ENCODE peak calls at places on chromosome 2, in five cellular contexts. J is prostate gland, I is uterus, B is spleen, F is esophagus muscularis mucosa. W is an unnamed sample.

GRCh38 chr2:233865838-233866237 is 2.3 kb downstream of the MSL3B start:
- DNase-seq in J (no peak), I (no peak), B (no peak), F (no peak), W (no peak)

GRCh38 chr2:30361751-30362394 is 85.2 kb upstream of the LCLAT1 start:
- DNase-seq in J (no peak), I (no peak), B (no peak), F (no peak), W (no peak)

GRCh38 chr2:208001924-208002323 is 23.4 kb downstream of the PLEKHM3 start:
- DNase-seq in J (no peak), I (no peak), B (no peak), F (peak; percentile 21), W (no peak)

GRCh38 chr2:216519154-216519762 is 20.6 kb downstream of the RPL37A start:
- DNase-seq in J (peak; percentile 85), I (peak; percentile 89), B (no peak), F (no peak), W (peak; percentile 78)

GRCh38 chr2:5691659-5692529 is at the start of gene SOX11:
- DNase-seq in J (no peak), I (no peak), B (peak; percentile 69), F (peak; percentile 78), W (no peak)

GRCh38 chr2:182372661-182373060 is 54.2 kb downstream of the PDE1A start:
- DNase-seq in J (peak; percentile 36), I (peak; percentile 41), B (no peak), F (no peak), W (peak; percentile 23)

GRCh38 chr2:60465736-60466135 is 87.7 kb downstream of the BCL11A start:
- DNase-seq in J (no peak), I (no peak), B (no peak), F (no peak), W (no peak)

GRCh38 chr2:85308951-85309555 is 18.7 kb downstream of the TGOLN2 start:
- DNase-seq in J (no peak), I (peak; percentile 83), B (peak; percentile 85), F (no peak), W (peak; percentile 61)

GRCh38 chr2:118755362-118755761 is 92.1 kb downstream of the EN1 start:
- DNase-seq in J (no peak), I (no peak), B (no peak), F (no peak), W (no peak)

GRCh38 chr2:33126552-33126951 is 179.8 kb downstream of the LTBP1 start:
- DNase-seq in J (no peak), I (no peak), B (no peak), F (no peak), W (no peak)

GRCh38 chr2:134772493-134773169 is 53.8 kb upstream of the TMEM163 start:
- DNase-seq in J (no peak), I (no peak), B (no peak), F (peak; percentile 53), W (no peak)

GRCh38 chr2:38692636-38693318 is 26.9 kb downstream of the GALM start:
- DNase-seq in J (peak; percentile 33), I (no peak), B (no peak), F (no peak), W (no peak)

GRCh38 chr2:157325786-157326185 is at the start of gene ERMN:
- DNase-seq in J (no peak), I (no peak), B (no peak), F (no peak), W (no peak)
- H3K4me3 ChIP-seq in J (no peak within 1 kb of the TSS), I (no peak within 1 kb of the TSS), B (no peak within 1 kb of the TSS), F (no peak within 1 kb of the TSS), W (no peak within 1 kb of the TSS)

GRCh38 chr2:69695850-69696216 is 46.1 kb upstream of the ANXA4 start:
- DNase-seq in J (no peak), I (no peak), B (no peak), F (no peak), W (no peak)

GRCh38 chr2:69694894-69695849 is 46.8 kb upstream of the ANXA4 start:
- DNase-seq in J (no peak), I (peak; percentile 40), B (no peak), F (no peak), W (no peak)

GRCh38 chr2:69693059-69693458 is 48.9 kb upstream of the ANXA4 start:
- DNase-seq in J (no peak), I (no peak), B (no peak), F (no peak), W (no peak)

GRCh38 chr2:69692424-69692823 is 48.9 kb upstream of the AAK1 start:
- DNase-seq in J (no peak), I (no peak), B (no peak), F (no peak), W (no peak)

GRCh38 chr2:69693472-69694450 is 48.2 kb upstream of the ANXA4 start:
- DNase-seq in J (no peak), I (no peak), B (peak; percentile 86), F (no peak), W (peak; percentile 34)
- TF ChIP-seq CTCF in J (no peak), I (no peak), B (no peak), F (no peak), W (no peak)

DNA sequence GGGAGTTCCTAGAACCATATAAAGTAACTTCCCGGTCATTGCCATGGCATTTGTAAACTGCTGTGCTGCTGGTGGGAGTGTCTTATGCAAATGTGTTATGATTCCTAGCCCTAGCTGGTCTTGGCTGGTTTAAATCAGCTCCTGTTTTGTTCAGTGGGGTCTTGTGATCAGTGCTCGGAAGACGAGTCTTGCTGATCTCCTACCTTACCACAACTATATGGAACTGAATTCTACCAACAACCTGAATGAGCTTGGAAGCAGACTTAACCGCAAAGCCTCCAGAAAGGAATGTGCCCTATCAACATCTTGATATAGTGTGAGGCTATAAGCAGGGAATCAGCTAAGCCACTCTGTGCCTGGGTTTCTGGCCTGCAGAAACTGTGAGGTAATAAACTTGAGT is 33.5 kb downstream of the POLE4 start:
- DNase-seq in J (no peak), I (no peak), B (no peak), F (no peak), W (no peak)
- TF ChIP-seq POLR2A in J (no peak), I (no peak), B (no peak), F (no peak), W (no peak)

DNA sequence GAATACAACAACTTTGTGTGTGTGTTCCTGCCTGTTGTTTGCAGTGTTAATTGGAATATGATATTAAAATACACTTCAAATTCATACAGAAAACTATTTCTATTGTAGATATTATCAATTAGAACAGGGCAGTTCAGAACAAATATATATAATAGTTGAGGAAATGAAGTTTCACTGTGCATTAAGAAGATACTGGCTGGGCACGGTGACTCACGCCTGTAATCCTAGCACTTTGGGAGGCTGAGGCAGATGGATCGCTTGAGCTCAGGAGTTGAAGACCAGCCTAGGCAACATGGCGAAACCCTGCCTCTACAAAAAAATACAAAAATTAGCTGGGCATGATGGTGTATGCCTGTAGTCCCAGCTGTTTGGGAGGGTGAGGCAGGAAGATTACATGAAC is 79.3 kb downstream of the ASAP2 start:
- DNase-seq in J (no peak), I (no peak), B (no peak), F (no peak), W (no peak)
- H3K4me3 ChIP-seq in J (no peak overlapping the region), I (no peak overlapping the region), B (no peak overlapping the region), F (no peak overlapping the region), W (no peak overlapping the region)

GRCh38 chr2:205657579-205657978 is 24.7 kb upstream of the NRP2 start:
- DNase-seq in J (no peak), I (peak; percentile 38), B (no peak), F (peak; percentile 85), W (no peak)

GRCh38 chr2:205658572-205658971 is 23.7 kb upstream of the NRP2 start:
- DNase-seq in J (no peak), I (no peak), B (no peak), F (peak; percentile 39), W (no peak)

GRCh38 chr2:205658068-205658467 is 24.2 kb upstream of the NRP2 start:
- DNase-seq in J (no peak), I (no peak), B (no peak), F (no peak), W (no peak)

GRCh38 chr2:205660521-205661124 is 21.7 kb upstream of the NRP2 start:
- DNase-seq in J (peak; percentile 28), I (peak; percentile 67), B (no peak), F (peak; percentile 91), W (peak; percentile 30)

DNA sequence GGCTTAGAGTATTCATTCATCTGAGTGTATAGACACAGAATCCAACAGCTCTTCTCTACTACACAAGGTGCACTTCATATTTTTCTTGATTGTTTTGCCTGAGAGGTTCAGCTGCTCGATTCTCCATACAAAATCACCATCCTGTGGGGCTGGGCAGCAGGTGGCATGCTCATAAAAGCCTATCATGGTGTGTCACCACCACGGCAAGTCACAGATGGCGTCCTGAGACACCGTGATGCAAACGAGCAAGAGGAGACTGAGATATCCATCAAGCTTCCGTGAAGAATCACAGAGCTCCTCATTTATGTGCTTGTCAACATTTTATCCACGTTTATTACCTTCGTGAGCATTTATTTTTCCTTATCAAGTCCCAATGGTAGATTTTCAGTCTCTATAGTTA is 22.4 kb upstream of the NRP2 start:
- DNase-seq in J (no peak), I (no peak), B (no peak), F (peak; percentile 14), W (no peak)
- TF ChIP-seq CTCF in J (no peak), I (no peak), B (no peak), F (no peak), W (no peak)

DNA sequence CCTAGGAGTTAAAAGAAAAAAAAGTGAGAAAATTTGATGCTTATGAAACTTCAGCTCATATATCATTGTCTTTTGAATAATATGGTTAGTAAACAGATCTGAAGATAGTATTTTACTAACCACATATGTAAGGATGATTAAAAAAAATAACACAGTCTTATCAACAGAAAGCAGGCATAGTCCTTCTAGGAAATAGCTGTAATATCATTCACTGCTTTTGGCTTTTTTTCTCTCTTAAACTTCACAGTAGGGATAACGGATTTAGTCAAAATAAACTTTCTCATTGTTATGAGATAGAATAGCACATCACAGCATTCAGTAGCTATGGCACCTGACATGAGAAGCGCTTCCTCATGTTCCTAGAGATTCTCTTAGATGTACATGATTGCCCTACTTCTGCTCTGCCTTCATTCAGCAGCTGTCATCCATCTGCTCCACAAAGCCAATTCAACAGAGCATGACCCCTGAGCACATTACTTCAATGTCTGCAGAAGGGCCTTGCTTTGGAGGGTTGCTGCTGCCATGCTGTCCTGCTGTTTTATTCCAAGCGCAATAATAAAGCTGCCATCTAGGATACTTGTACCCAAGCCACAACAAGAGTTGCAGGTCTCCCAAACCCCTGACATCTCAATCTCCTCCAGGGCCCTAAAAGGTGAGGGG is 67.0 kb downstream of the TTC21B start:
- DNase-seq in J (no peak), I (no peak), B (no peak), F (no peak), W (no peak)
- TF ChIP-seq POLR2A in J (no peak), I (no peak), B (no peak), F (no peak), W (no peak)

DNA sequence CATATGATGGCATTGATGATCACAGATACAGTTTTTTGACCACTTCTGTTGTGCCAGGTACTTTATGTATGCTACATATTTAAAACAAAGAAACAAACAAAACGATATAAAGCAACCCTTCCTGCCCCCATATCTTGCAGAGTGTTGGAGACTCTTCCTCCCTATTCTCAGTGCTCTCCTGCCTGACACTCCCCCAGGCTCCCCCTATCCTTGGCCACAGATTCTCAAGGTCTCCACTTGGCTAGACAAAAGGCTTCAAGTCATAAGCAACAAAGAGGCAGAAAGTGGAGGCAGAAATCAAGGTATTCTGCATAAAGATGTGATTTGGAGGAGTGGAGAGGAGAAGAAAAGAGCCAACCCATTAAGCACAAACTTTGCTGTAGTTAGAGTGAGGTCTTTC is 360.4 kb downstream of the CYRIA start:
- DNase-seq in J (no peak), I (no peak), B (no peak), F (no peak), W (no peak)
- H3K4me3 ChIP-seq in J (no peak overlapping the region), I (no peak overlapping the region), B (no peak overlapping the region), F (no peak overlapping the region), W (no peak overlapping the region)

GRCh38 chr2:105590780-105591660 is 153.7 kb upstream of the NCK2 start:
- DNase-seq in J (no peak), I (no peak), B (no peak), F (no peak), W (no peak)
- TF ChIP-seq CTCF in J (no peak), I (no peak), B (no peak), F (no peak), W (no peak)